ENCODE peak calls at places on chromosomes 11 and 22, in nine cellular contexts. G, T, Y, J, K, C, M, O and H are unnamed samples.

GRCh38 chr11:119933164-119933563 is 204.2 kb upstream of the NECTIN1 start:
- DNase-seq in M (no peak), Y (no peak), J (no peak), G (no peak), C (no peak), T (no peak), K (no peak), O (no peak), H (no peak)

GRCh38 chr22:30591191-30591587 is 521 bp downstream of the PES1 start:
- DNase-seq in O (no peak), M (no peak), G (no peak), K (no peak), J (no peak), C (peak), Y (no peak), T (no peak), H (no peak)

GRCh38 chr11:109605006-109605405 is 183.0 kb downstream of the C11orf87 start:
- DNase-seq in O (no peak), M (no peak), T (no peak), J (no peak), C (no peak), Y (no peak), G (no peak), K (no peak), H (no peak)

GRCh38 chr11:87866951-87867350 is 308.3 kb downstream of the RAB38 start:
- DNase-seq in K (no peak), T (no peak), O (no peak), M (no peak), Y (no peak), C (no peak), J (no peak), G (no peak), H (no peak)

GRCh38 chr11:111526501-111526900 is 11.9 kb downstream of the HOATZ start:
- DNase-seq in Y (no peak), G (no peak), J (no peak), T (peak), M (no peak), C (no peak), O (no peak), K (no peak), H (no peak)

GRCh38 chr11:1502971-1503707 is 16.6 kb upstream of the MOB2 start:
- DNase-seq in C (no peak), Y (no peak), J (no peak), K (no peak), G (no peak), T (no peak), O (no peak), M (peak), H (no peak)

GRCh38 chr11:130476200-130476921 is 27.9 kb downstream of the ADAMTS15 start:
- DNase-seq in G (no peak), Y (no peak), K (no peak), O (no peak), C (no peak), J (no peak), M (no peak), T (no peak), H (no peak)

GRCh38 chr22:28935713-28936112 is 52.3 kb downstream of the ZNRF3 start:
- DNase-seq in C (no peak), G (no peak), T (no peak), Y (no peak), O (no peak), M (no peak), K (no peak), J (no peak), H (no peak)

GRCh38 chr22:35569916-35570315 is 29.3 kb downstream of the RASD2 start:
- DNase-seq in O (no peak), T (no peak), G (no peak), Y (no peak), C (no peak), J (no peak), K (no peak), M (no peak), H (no peak)

GRCh38 chr11:134915212-134915611 is 503.2 kb upstream of the B3GAT1 start:
- DNase-seq in C (peak), M (peak), O (no peak), G (no peak), Y (no peak), T (peak), J (no peak), K (no peak), H (no peak)

GRCh38 chr11:2791521-2792375 is 92.0 kb upstream of the KCNQ1OT1 start:
- DNase-seq in J (no peak), M (peak), C (no peak), G (no peak), T (no peak), Y (no peak), O (no peak), K (no peak), H (no peak)

GRCh38 chr11:81237139-81237538 is 1496.5 kb downstream of the FAM181B start:
- DNase-seq in C (peak), Y (no peak), T (peak), O (no peak), J (no peak), G (peak), M (no peak), K (no peak), H (no peak)

GRCh38 chr11:19116315-19116970 is 525 bp upstream of the ZDHHC13 start:
- DNase-seq in T (no peak), J (no peak), M (no peak), K (no peak), Y (no peak), O (no peak), G (no peak), C (no peak), H (no peak)

GRCh38 chr22:26484360-26484706 is 656 bp downstream of the SRRD start:
- DNase-seq in M (no peak), Y (no peak), O (no peak), J (peak), K (no peak), T (no peak), C (no peak), G (peak), H (no peak)

GRCh38 chr22:24054356-24054755 is 43.3 kb downstream of the CABIN1 start:
- DNase-seq in M (no peak), K (no peak), O (no peak), Y (no peak), T (no peak), C (no peak), J (no peak), G (no peak), H (peak)

GRCh38 chr11:69004411-69005182 is 8.4 kb downstream of the MRGPRF start:
- DNase-seq in G (no peak), J (no peak), T (no peak), K (no peak), C (no peak), Y (no peak), M (peak), O (no peak), H (no peak)

GRCh38 chr22:24595863-24596262 is 3.0 kb upstream of the LRRC75B start:
- DNase-seq in O (no peak), K (no peak), T (no peak), C (no peak), M (no peak), J (no peak), G (no peak), Y (no peak), H (no peak)

GRCh38 chr11:13183094-13183825 is 94.3 kb upstream of the BMAL1 start:
- DNase-seq in J (no peak), O (no peak), Y (no peak), G (no peak), M (no peak), T (peak), C (peak), K (no peak), H (peak)

GRCh38 chr22:46612904-46613605 is 7.1 kb upstream of the GRAMD4 start:
- DNase-seq in G (no peak), Y (peak), O (peak), C (no peak), M (peak), T (no peak), K (peak), J (peak), H (no peak)

GRCh38 chr22:24727218-24727851 is 47.2 kb downstream of the PIWIL3 start:
- DNase-seq in Y (no peak), O (no peak), G (no peak), M (no peak), J (no peak), K (no peak), C (peak), T (peak), H (peak)

GRCh38 chr11:2406878-2407410 is 6.4 kb downstream of the TSSC4 start:
- DNase-seq in K (no peak), T (no peak), C (no peak), O (no peak), M (no peak), Y (no peak), G (no peak), J (no peak), H (no peak)

GRCh38 chr11:126886085-126886484 is 114.5 kb downstream of the KIRREL3 start:
- DNase-seq in G (no peak), C (no peak), K (no peak), M (no peak), O (no peak), J (no peak), Y (no peak), T (no peak), H (no peak)

GRCh38 chr11:71395774-71396173 is 52.4 kb downstream of the DHCR7 start:
- DNase-seq in T (no peak), J (no peak), Y (no peak), K (no peak), G (no peak), C (no peak), M (no peak), O (no peak), H (no peak)

GRCh38 chr11:111910637-111911562 is 670 bp downstream of the CRYAB start:
- DNase-seq in O (no peak), G (no peak), J (no peak), T (no peak), M (peak), K (no peak), C (no peak), Y (no peak), H (no peak)

GRCh38 chr11:121547574-121547973 is 94.8 kb upstream of the SORL1-AS1 start:
- DNase-seq in T (no peak), K (no peak), O (no peak), M (no peak), C (no peak), Y (no peak), J (no peak), G (no peak), H (no peak)

GRCh38 chr11:66172146-66172545 is 96.3 kb upstream of the RAB1B start:
- DNase-seq in C (peak), Y (no peak), K (no peak), J (no peak), M (no peak), O (no peak), T (peak), G (no peak), H (no peak)

GRCh38 chr11:59756496-59756840 is 1.3 kb downstream of the STX3 start:
- DNase-seq in J (no peak), M (no peak), O (no peak), G (no peak), T (peak), C (peak), K (no peak), Y (no peak), H (no peak)

GRCh38 chr22:49934891-49935557 is 16.6 kb downstream of the CRELD2 start:
- DNase-seq in M (peak), K (peak), G (no peak), Y (peak), T (peak), J (peak), O (peak), C (peak), H (no peak)